ENCODE peak calls at places on chromosomes 16 and 17, in eight cellular contexts. W is endothelial cell; L is KBM-7; M is stimulated activated CD4-positive, alpha-beta T cell treated with anti-CD3 and anti-CD28 coated beads, Interleukin-4, amount 100 ng/mL, for 24 hours; S is T-helper 1 cell; P is cerebellar nuclear complex; X is COR-L47; G is RWPE2. Y is an unnamed sample.

GRCh38 chr16:50634947-50635346 is 46.2 kb downstream of the SNX20 start:
- DNase-seq in W (no peak), L (no peak), M (no peak), S (no peak), P (no peak), X (no peak), G (no peak), Y (no peak)

GRCh38 chr17:16425698-16426659 is 10.6 kb downstream of the TRPV2 start:
- DNase-seq in W (no peak), L (no peak), M (no peak), S (no peak), P (no peak), X (no peak), G (no peak), Y (no peak)

GRCh38 chr17:47866941-47867340 is 16.0 kb upstream of the SP6 start:
- DNase-seq in W (no peak), L (no peak), M (no peak), S (no peak), P (no peak), X (no peak), G (no peak), Y (no peak)

GRCh38 chr16:13231365-13231764 is 330.0 kb downstream of the SHISA9 start:
- DNase-seq in W (no peak), L (no peak), M (no peak), S (no peak), P (no peak), X (no peak), G (no peak), Y (no peak)

GRCh38 chr17:34798581-34798980 is 162.7 kb downstream of the CCT6B start:
- DNase-seq in W (no peak), L (no peak), M (no peak), S (no peak), P (no peak), X (peak), G (no peak), Y (no peak)

GRCh38 chr16:2056681-2057407 is 9.1 kb downstream of the TSC2 start:
- DNase-seq in W (no peak), L (no peak), M (no peak), S (no peak), P (no peak), X (no peak), G (no peak), Y (no peak)

GRCh38 chr17:49001671-49002070 is 4.5 kb downstream of the IGF2BP1 start:
- DNase-seq in W (no peak), L (no peak), M (no peak), S (no peak), P (no peak), X (no peak), G (no peak), Y (no peak)

GRCh38 chr17:67441052-67441738 is 64.1 kb downstream of the PITPNC1 start:
- DNase-seq in W (peak), L (peak), M (peak), S (peak), P (no peak), X (no peak), G (no peak), Y (peak)

GRCh38 chr16:28587386-28587785 is 9.5 kb downstream of the SULT1A2 start:
- DNase-seq in W (no peak), L (no peak), M (no peak), S (no peak), P (no peak), X (no peak), G (no peak), Y (no peak)

GRCh38 chr16:22977294-22977697 is 163.3 kb downstream of the HS3ST2 start:
- DNase-seq in W (no peak), L (no peak), M (no peak), S (no peak), P (no peak), X (no peak), G (no peak), Y (no peak)

GRCh38 chr16:19361587-19361986 is 56.1 kb upstream of the TMC5 start:
- DNase-seq in W (no peak), L (no peak), M (no peak), S (no peak), P (no peak), X (no peak), G (no peak), Y (no peak)

GRCh38 chr17:1878419-1879121 is 48.8 kb downstream of the RPA1 start:
- DNase-seq in W (no peak), L (no peak), M (peak), S (no peak), P (no peak), X (no peak), G (no peak), Y (no peak)

Y was measured in GF-D8.